ENCODE peak calls at places on chromosomes 13 and 19, in ten cellular contexts. One of them, this sample, is unnamed.

GRCh38 chr19:50725218-50725931 is 2.2 kb downstream of the CLEC11A start:
- DNase-seq in tibial artery: no peak
- DNase-seq in neuronal stem cell: no peak
- DNase-seq in MG63: no peak
- DNase-seq in thyroid gland: no peak
- DNase-seq in heart right ventricle: no peak
- DNase-seq in mucosa of descending colon: no peak
- DNase-seq in tibial nerve: no peak
- DNase-seq in DND-41: no peak
- DNase-seq in lower leg skin: no peak
- DNase-seq in this sample: no peak

GRCh38 chr13:50589139-50589538 is 254.4 kb downstream of the DLEU7 start:
- DNase-seq in tibial artery: no peak
- DNase-seq in neuronal stem cell: no peak
- DNase-seq in MG63: peak; percentile 93
- DNase-seq in thyroid gland: peak; percentile 23
- DNase-seq in heart right ventricle: no peak
- DNase-seq in mucosa of descending colon: no peak
- DNase-seq in tibial nerve: no peak
- DNase-seq in DND-41: peak; percentile 90
- DNase-seq in lower leg skin: no peak
- DNase-seq in this sample: no peak

GRCh38 chr19:57348136-57348535 is 2.9 kb upstream of the ZNF304 start:
- DNase-seq in tibial artery: no peak
- DNase-seq in neuronal stem cell: no peak
- DNase-seq in MG63: peak; percentile 16
- DNase-seq in thyroid gland: no peak
- DNase-seq in heart right ventricle: no peak
- DNase-seq in mucosa of descending colon: no peak
- DNase-seq in tibial nerve: no peak
- DNase-seq in DND-41: no peak
- DNase-seq in lower leg skin: no peak
- DNase-seq in this sample: no peak

GRCh38 chr19:7112675-7113074 is 43.2 kb downstream of the ZNF557 start:
- DNase-seq in tibial artery: no peak
- DNase-seq in neuronal stem cell: no peak
- DNase-seq in MG63: no peak
- DNase-seq in thyroid gland: no peak
- DNase-seq in heart right ventricle: no peak
- DNase-seq in mucosa of descending colon: no peak
- DNase-seq in tibial nerve: no peak
- DNase-seq in DND-41: no peak
- DNase-seq in lower leg skin: no peak
- DNase-seq in this sample: no peak

GRCh38 chr19:15810335-15810734 is 5.1 kb downstream of the OR10H1 start:
- DNase-seq in tibial artery: no peak
- DNase-seq in neuronal stem cell: no peak
- DNase-seq in MG63: peak; percentile 23
- DNase-seq in thyroid gland: no peak
- DNase-seq in heart right ventricle: peak; percentile 7
- DNase-seq in mucosa of descending colon: no peak
- DNase-seq in tibial nerve: no peak
- DNase-seq in DND-41: no peak
- DNase-seq in lower leg skin: no peak
- DNase-seq in this sample: no peak

GRCh38 chr19:44499962-44500949 is at the start of gene ZNF180:
- DNase-seq in tibial artery: peak; percentile 92
- DNase-seq in neuronal stem cell: peak; percentile 98
- DNase-seq in MG63: peak; percentile 94
- DNase-seq in thyroid gland: peak; percentile 96
- DNase-seq in heart right ventricle: peak; percentile 96
- DNase-seq in mucosa of descending colon: peak; percentile 97
- DNase-seq in tibial nerve: peak; percentile 89
- DNase-seq in DND-41: peak; percentile 96
- DNase-seq in lower leg skin: peak; percentile 98
- DNase-seq in this sample: peak; percentile 97

GRCh38 chr19:21396121-21396520 is 812 bp upstream of the ZNF493 start:
- DNase-seq in tibial artery: no peak
- DNase-seq in neuronal stem cell: no peak
- DNase-seq in MG63: no peak
- DNase-seq in thyroid gland: no peak
- DNase-seq in heart right ventricle: no peak
- DNase-seq in mucosa of descending colon: no peak
- DNase-seq in tibial nerve: no peak
- DNase-seq in DND-41: no peak
- DNase-seq in lower leg skin: no peak
- DNase-seq in this sample: no peak

GRCh38 chr19:2168619-2169424 is 5.1 kb downstream of the DOT1L start:
- DNase-seq in tibial artery: peak; percentile 99
- DNase-seq in neuronal stem cell: peak; percentile 88
- DNase-seq in MG63: peak; percentile 99
- DNase-seq in thyroid gland: peak; percentile 100
- DNase-seq in heart right ventricle: peak; percentile 96
- DNase-seq in mucosa of descending colon: peak; percentile 97
- DNase-seq in tibial nerve: peak; percentile 97
- DNase-seq in DND-41: no peak
- DNase-seq in lower leg skin: peak; percentile 99
- DNase-seq in this sample: peak; percentile 99

GRCh38 chr13:77489566-77490337 is 45.8 kb upstream of the SCEL start:
- DNase-seq in tibial artery: no peak
- DNase-seq in neuronal stem cell: no peak
- DNase-seq in MG63: no peak
- DNase-seq in thyroid gland: no peak
- DNase-seq in heart right ventricle: no peak
- DNase-seq in mucosa of descending colon: no peak
- DNase-seq in tibial nerve: no peak
- DNase-seq in DND-41: no peak
- DNase-seq in lower leg skin: no peak
- DNase-seq in this sample: no peak

GRCh38 chr13:109781384-109782065 is 4.9 kb downstream of the IRS2 start:
- DNase-seq in tibial artery: no peak
- DNase-seq in neuronal stem cell: no peak
- DNase-seq in MG63: no peak
- DNase-seq in thyroid gland: peak; percentile 30
- DNase-seq in heart right ventricle: no peak
- DNase-seq in mucosa of descending colon: peak; percentile 38
- DNase-seq in tibial nerve: no peak
- DNase-seq in DND-41: no peak
- DNase-seq in lower leg skin: peak; percentile 82
- DNase-seq in this sample: no peak

GRCh38 chr13:107864543-107865460 is 350.5 kb downstream of the LIG4 start:
- DNase-seq in tibial artery: no peak
- DNase-seq in neuronal stem cell: peak; percentile 84
- DNase-seq in MG63: peak; percentile 35
- DNase-seq in thyroid gland: no peak
- DNase-seq in heart right ventricle: peak; percentile 35
- DNase-seq in mucosa of descending colon: no peak
- DNase-seq in tibial nerve: no peak
- DNase-seq in DND-41: peak; percentile 47
- DNase-seq in lower leg skin: no peak
- DNase-seq in this sample: no peak

GRCh38 chr13:57813641-57814040 is 182.1 kb downstream of the PCDH17 start:
- DNase-seq in tibial artery: no peak
- DNase-seq in neuronal stem cell: peak; percentile 18
- DNase-seq in MG63: no peak
- DNase-seq in thyroid gland: no peak
- DNase-seq in heart right ventricle: no peak
- DNase-seq in mucosa of descending colon: no peak
- DNase-seq in tibial nerve: no peak
- DNase-seq in DND-41: no peak
- DNase-seq in lower leg skin: no peak
- DNase-seq in this sample: no peak

GRCh38 chr19:53549354-53549753 is 11.4 kb downstream of the ZNF331 start:
- DNase-seq in tibial artery: no peak
- DNase-seq in neuronal stem cell: no peak
- DNase-seq in MG63: no peak
- DNase-seq in thyroid gland: no peak
- DNase-seq in heart right ventricle: no peak
- DNase-seq in mucosa of descending colon: no peak
- DNase-seq in tibial nerve: no peak
- DNase-seq in DND-41: no peak
- DNase-seq in lower leg skin: no peak
- DNase-seq in this sample: no peak

GRCh38 chr13:64371045-64371444 is 2859.1 kb downstream of the PCDH9 start:
- DNase-seq in tibial artery: no peak
- DNase-seq in neuronal stem cell: no peak
- DNase-seq in MG63: peak; percentile 54
- DNase-seq in thyroid gland: no peak
- DNase-seq in heart right ventricle: no peak
- DNase-seq in mucosa of descending colon: no peak
- DNase-seq in tibial nerve: no peak
- DNase-seq in DND-41: no peak
- DNase-seq in lower leg skin: no peak
- DNase-seq in this sample: no peak

GRCh38 chr19:40744554-40745401 is 5.5 kb downstream of the ACTMAP start:
- DNase-seq in tibial artery: no peak
- DNase-seq in neuronal stem cell: no peak
- DNase-seq in MG63: no peak
- DNase-seq in thyroid gland: peak; percentile 62
- DNase-seq in heart right ventricle: no peak
- DNase-seq in mucosa of descending colon: no peak
- DNase-seq in tibial nerve: no peak
- DNase-seq in DND-41: no peak
- DNase-seq in lower leg skin: peak; percentile 83
- DNase-seq in this sample: no peak

GRCh38 chr13:44271915-44272341 is 101.7 kb upstream of the SERP2 start:
- DNase-seq in tibial artery: peak; percentile 69
- DNase-seq in neuronal stem cell: no peak
- DNase-seq in MG63: peak; percentile 66
- DNase-seq in thyroid gland: peak; percentile 8
- DNase-seq in heart right ventricle: peak; percentile 37
- DNase-seq in mucosa of descending colon: no peak
- DNase-seq in tibial nerve: peak; percentile 29
- DNase-seq in DND-41: no peak
- DNase-seq in lower leg skin: peak; percentile 87
- DNase-seq in this sample: no peak

GRCh38 chr19:4375620-4376228 is 24.6 kb downstream of the SH3GL1 start:
- DNase-seq in tibial artery: peak; percentile 48
- DNase-seq in neuronal stem cell: no peak
- DNase-seq in MG63: peak; percentile 73
- DNase-seq in thyroid gland: no peak
- DNase-seq in heart right ventricle: no peak
- DNase-seq in mucosa of descending colon: no peak
- DNase-seq in tibial nerve: no peak
- DNase-seq in DND-41: no peak
- DNase-seq in lower leg skin: peak; percentile 89
- DNase-seq in this sample: peak; percentile 88

GRCh38 chr19:17246681-17247425 is 1.1 kb upstream of the NR2F6 start:
- DNase-seq in tibial artery: no peak
- DNase-seq in neuronal stem cell: no peak
- DNase-seq in MG63: no peak
- DNase-seq in thyroid gland: peak; percentile 29
- DNase-seq in heart right ventricle: peak; percentile 46
- DNase-seq in mucosa of descending colon: peak; percentile 87
- DNase-seq in tibial nerve: peak; percentile 28
- DNase-seq in DND-41: no peak
- DNase-seq in lower leg skin: no peak
- DNase-seq in this sample: no peak
- H3K4me3 ChIP-seq in tibial artery: peak overlapping the region; percentile 86
- H3K4me3 ChIP-seq in neuronal stem cell: no peak overlapping the region
- H3K4me3 ChIP-seq in MG63: peak overlapping the region; percentile 39
- H3K4me3 ChIP-seq in thyroid gland: no peak overlapping the region
- H3K4me3 ChIP-seq in heart right ventricle: peak overlapping the region; percentile 38
- H3K4me3 ChIP-seq in mucosa of descending colon: peak overlapping the region; percentile 14
- H3K4me3 ChIP-seq in tibial nerve: peak overlapping the region; percentile 76
- H3K4me3 ChIP-seq in DND-41: peak overlapping the region; percentile 92
- H3K4me3 ChIP-seq in lower leg skin: peak overlapping the region; percentile 22
- H3K4me3 ChIP-seq in this sample: no peak overlapping the region

GRCh38 chr13:80131204-80131603 is 209.7 kb downstream of the SPRY2 start:
- DNase-seq in tibial artery: peak; percentile 59
- DNase-seq in neuronal stem cell: no peak
- DNase-seq in MG63: peak; percentile 55
- DNase-seq in thyroid gland: peak; percentile 81
- DNase-seq in heart right ventricle: peak; percentile 89
- DNase-seq in mucosa of descending colon: peak; percentile 85
- DNase-seq in tibial nerve: peak; percentile 44
- DNase-seq in DND-41: no peak
- DNase-seq in lower leg skin: no peak
- DNase-seq in this sample: peak; percentile 83

GRCh38 chr13:80133631-80134083 is 207.3 kb downstream of the SPRY2 start:
- DNase-seq in tibial artery: no peak
- DNase-seq in neuronal stem cell: no peak
- DNase-seq in MG63: no peak
- DNase-seq in thyroid gland: no peak
- DNase-seq in heart right ventricle: peak; percentile 17
- DNase-seq in mucosa of descending colon: no peak
- DNase-seq in tibial nerve: no peak
- DNase-seq in DND-41: no peak
- DNase-seq in lower leg skin: no peak
- DNase-seq in this sample: no peak

GRCh38 chr13:80137994-80138393 is 202.9 kb downstream of the SPRY2 start:
- DNase-seq in tibial artery: no peak
- DNase-seq in neuronal stem cell: no peak
- DNase-seq in MG63: no peak
- DNase-seq in thyroid gland: no peak
- DNase-seq in heart right ventricle: no peak
- DNase-seq in mucosa of descending colon: no peak
- DNase-seq in tibial nerve: no peak
- DNase-seq in DND-41: no peak
- DNase-seq in lower leg skin: no peak
- DNase-seq in this sample: no peak

GRCh38 chr13:80134360-80134759 is 206.6 kb downstream of the SPRY2 start:
- DNase-seq in tibial artery: no peak
- DNase-seq in neuronal stem cell: peak; percentile 60
- DNase-seq in MG63: no peak
- DNase-seq in thyroid gland: no peak
- DNase-seq in heart right ventricle: no peak
- DNase-seq in mucosa of descending colon: no peak
- DNase-seq in tibial nerve: no peak
- DNase-seq in DND-41: no peak
- DNase-seq in lower leg skin: no peak
- DNase-seq in this sample: no peak

GRCh38 chr13:80132741-80133601 is 208.0 kb downstream of the SPRY2 start:
- DNase-seq in tibial artery: peak; percentile 52
- DNase-seq in neuronal stem cell: no peak
- DNase-seq in MG63: no peak
- DNase-seq in thyroid gland: peak; percentile 67
- DNase-seq in heart right ventricle: peak; percentile 81
- DNase-seq in mucosa of descending colon: peak; percentile 79
- DNase-seq in tibial nerve: peak; percentile 13
- DNase-seq in DND-41: no peak
- DNase-seq in lower leg skin: peak; percentile 85
- DNase-seq in this sample: peak; percentile 55
- H3K4me3 ChIP-seq in tibial artery: peak overlapping the region; percentile 29
- H3K4me3 ChIP-seq in neuronal stem cell: no peak overlapping the region
- H3K4me3 ChIP-seq in MG63: no peak overlapping the region
- H3K4me3 ChIP-seq in thyroid gland: no peak overlapping the region
- H3K4me3 ChIP-seq in heart right ventricle: peak overlapping the region; percentile 21
- H3K4me3 ChIP-seq in mucosa of descending colon: no peak overlapping the region
- H3K4me3 ChIP-seq in tibial nerve: peak overlapping the region; percentile 30
- H3K4me3 ChIP-seq in DND-41: no peak overlapping the region
- H3K4me3 ChIP-seq in lower leg skin: no peak overlapping the region
- H3K4me3 ChIP-seq in this sample: peak overlapping the region; percentile 21

GRCh38 chr19:821976-822773 is 420 bp upstream of the PLPPR3 start:
- DNase-seq in tibial artery: no peak
- DNase-seq in neuronal stem cell: peak; percentile 79
- DNase-seq in MG63: no peak
- DNase-seq in thyroid gland: no peak
- DNase-seq in heart right ventricle: no peak
- DNase-seq in mucosa of descending colon: no peak
- DNase-seq in tibial nerve: no peak
- DNase-seq in DND-41: no peak
- DNase-seq in lower leg skin: no peak
- DNase-seq in this sample: no peak
- H3K4me3 ChIP-seq in tibial artery: peak overlapping the region; percentile 9
- H3K4me3 ChIP-seq in neuronal stem cell: peak overlapping the region; percentile 83
- H3K4me3 ChIP-seq in MG63: no peak overlapping the region
- H3K4me3 ChIP-seq in thyroid gland: no peak overlapping the region
- H3K4me3 ChIP-seq in heart right ventricle: peak overlapping the region; percentile 45
- H3K4me3 ChIP-seq in mucosa of descending colon: no peak overlapping the region
- H3K4me3 ChIP-seq in tibial nerve: peak overlapping the region; percentile 43
- H3K4me3 ChIP-seq in DND-41: no peak overlapping the region
- H3K4me3 ChIP-seq in lower leg skin: no peak overlapping the region
- H3K4me3 ChIP-seq in this sample: no peak overlapping the region

GRCh38 chr19:22595918-22596341 is 38.2 kb upstream of the ZNF492 start:
- DNase-seq in tibial artery: peak; percentile 49
- DNase-seq in neuronal stem cell: no peak
- DNase-seq in MG63: no peak
- DNase-seq in thyroid gland: peak; percentile 34
- DNase-seq in heart right ventricle: peak; percentile 62
- DNase-seq in mucosa of descending colon: no peak
- DNase-seq in tibial nerve: peak; percentile 50
- DNase-seq in DND-41: no peak
- DNase-seq in lower leg skin: no peak
- DNase-seq in this sample: peak; percentile 83
- H3K4me3 ChIP-seq in tibial artery: no peak overlapping the region
- H3K4me3 ChIP-seq in neuronal stem cell: no peak overlapping the region
- H3K4me3 ChIP-seq in MG63: no peak overlapping the region
- H3K4me3 ChIP-seq in thyroid gland: no peak overlapping the region
- H3K4me3 ChIP-seq in heart right ventricle: no peak overlapping the region
- H3K4me3 ChIP-seq in mucosa of descending colon: no peak overlapping the region
- H3K4me3 ChIP-seq in tibial nerve: peak overlapping the region; percentile 16
- H3K4me3 ChIP-seq in DND-41: no peak overlapping the region
- H3K4me3 ChIP-seq in lower leg skin: no peak overlapping the region
- H3K4me3 ChIP-seq in this sample: no peak overlapping the region